ENCODE peak calls at places on chromosomes 6 and 20, in seven cellular contexts. H, U, S, L, Y, Z and J are unnamed samples.

GRCh38 chr6:21595951-21596378 is 2.4 kb downstream of the SOX4 start:
- DNase-seq in U (peak; percentile 50), L (peak; percentile 50), Y (no peak), S (peak; percentile 47), H (peak; percentile 30), Z (no peak), J (peak; percentile 17)

GRCh38 chr20:62306440-62307187 is 3.8 kb downstream of the ADRM1 start:
- DNase-seq in H (no peak), S (no peak), Y (no peak), Z (no peak), U (no peak), L (no peak), J (no peak)

GRCh38 chr20:37349517-37350491 is 3.9 kb downstream of the SRC start:
- DNase-seq in L (no peak), Y (no peak), H (peak; percentile 77), S (peak; percentile 13), Z (no peak), U (no peak), J (no peak)

GRCh38 chr20:46621492-46621891 is 29.8 kb downstream of the SLC13A3 start:
- DNase-seq in S (no peak), L (no peak), Y (no peak), H (no peak), Z (no peak), U (no peak), J (no peak)

GRCh38 chr6:161373905-161374451 is 100.1 kb upstream of the AGPAT4 start:
- DNase-seq in U (peak; percentile 59), H (peak; percentile 56), S (peak; percentile 78), Y (peak; percentile 51), L (peak; percentile 86), Z (peak; percentile 74), J (peak; percentile 90)

GRCh38 chr20:38757145-38757800 is 9.0 kb downstream of the ACTR5 start:
- DNase-seq in Y (no peak), H (no peak), U (no peak), L (no peak), Z (no peak), S (no peak), J (no peak)

GRCh38 chr6:48318670-48319069 is 207.7 kb upstream of the PTCHD4 start:
- DNase-seq in L (no peak), Z (no peak), Y (no peak), U (no peak), S (no peak), H (no peak), J (no peak)

GRCh38 chr6:167211870-167212715 is 54.3 kb upstream of the GPR31 start:
- DNase-seq in Z (no peak), U (no peak), L (no peak), H (no peak), S (no peak), Y (no peak), J (no peak)

GRCh38 chr20:58021481-58021880 is 207.0 kb downstream of the ANKRD60 start:
- DNase-seq in L (peak; percentile 51), Z (no peak), Y (no peak), S (peak; percentile 59), U (no peak), H (no peak), J (no peak)

GRCh38 chr20:36259177-36259835 is 23.0 kb downstream of the AAR2 start:
- DNase-seq in L (no peak), H (no peak), U (no peak), Y (no peak), S (no peak), Z (no peak), J (no peak)

DNA sequence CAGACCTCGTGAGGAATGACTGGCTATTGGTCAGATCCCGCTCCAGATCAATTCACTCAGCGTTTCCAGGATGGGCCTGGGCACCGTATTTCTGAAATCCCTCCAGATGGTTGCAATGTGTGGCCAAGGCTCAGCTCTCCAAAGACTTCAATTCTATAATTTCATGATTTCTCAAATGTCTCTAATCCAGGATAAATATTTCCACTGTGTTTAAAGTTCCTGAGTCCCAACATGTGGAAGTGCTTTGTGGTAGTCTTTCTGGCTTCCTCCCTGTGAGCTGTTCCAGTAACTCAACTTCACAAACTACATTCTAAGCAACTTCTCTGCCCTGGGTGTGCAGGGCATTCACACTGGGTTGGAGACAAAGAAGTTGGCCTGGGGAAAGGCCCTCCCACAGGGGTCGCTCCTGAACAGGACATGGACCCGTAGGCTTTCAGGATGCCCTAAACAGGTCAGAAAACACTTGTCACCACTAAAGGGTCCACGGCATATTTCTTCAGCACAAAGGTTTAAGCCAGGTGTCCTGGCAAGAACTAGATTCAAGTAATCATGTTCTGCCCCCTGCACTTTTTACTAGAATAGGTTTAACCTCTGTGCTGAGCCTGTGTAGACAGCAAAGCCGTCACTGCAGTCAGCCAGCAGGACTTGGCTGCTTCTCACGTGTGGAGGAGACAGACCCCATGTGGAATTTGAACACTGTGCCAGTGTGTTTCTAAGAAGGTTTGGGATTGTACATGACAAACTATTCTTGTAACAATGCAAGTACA is 212.0 kb downstream of the WDR27 start:
- DNase-seq in S (no peak), Y (no peak), Z (no peak), L (no peak), U (no peak), H (no peak), J (no peak)
- TF ChIP-seq CTCF in S (no peak), Y (no peak), Z (no peak), L (no peak), U (no peak), H (no peak), J (no peak)

GRCh38 chr20:48970681-48971370 is 49.3 kb downstream of the ARFGEF2 start:
- DNase-seq in S (no peak), L (no peak), U (no peak), Z (no peak), Y (no peak), H (peak; percentile 21), J (no peak)
- TF ChIP-seq CTCF in S (no peak), L (no peak), U (no peak), Z (no peak), Y (no peak), H (no peak), J (no peak)

GRCh38 chr20:52313335-52313963 is 121.9 kb upstream of the ZFP64 start:
- DNase-seq in U (no peak), H (peak; percentile 46), L (peak; percentile 24), Z (no peak), S (peak; percentile 52), Y (no peak), J (peak; percentile 13)
- TF ChIP-seq CTCF in U (no peak), H (peak; percentile 8), L (peak; percentile 53), Z (no peak), S (peak; percentile 36), Y (peak; percentile 41), J (peak; percentile 58)

GRCh38 chr6:28104392-28105250 is 19.8 kb upstream of the ZSCAN16 start:
- DNase-seq in L (peak; percentile 74), H (peak; percentile 81), Y (peak; percentile 29), S (peak; percentile 92), Z (peak; percentile 91), U (peak; percentile 92), J (peak; percentile 65)
- TF ChIP-seq CTCF in L (peak; percentile 52), H (peak; percentile 70), Y (peak; percentile 70), S (peak; percentile 51), Z (peak; percentile 60), U (peak; percentile 79), J (peak; percentile 70)

DNA sequence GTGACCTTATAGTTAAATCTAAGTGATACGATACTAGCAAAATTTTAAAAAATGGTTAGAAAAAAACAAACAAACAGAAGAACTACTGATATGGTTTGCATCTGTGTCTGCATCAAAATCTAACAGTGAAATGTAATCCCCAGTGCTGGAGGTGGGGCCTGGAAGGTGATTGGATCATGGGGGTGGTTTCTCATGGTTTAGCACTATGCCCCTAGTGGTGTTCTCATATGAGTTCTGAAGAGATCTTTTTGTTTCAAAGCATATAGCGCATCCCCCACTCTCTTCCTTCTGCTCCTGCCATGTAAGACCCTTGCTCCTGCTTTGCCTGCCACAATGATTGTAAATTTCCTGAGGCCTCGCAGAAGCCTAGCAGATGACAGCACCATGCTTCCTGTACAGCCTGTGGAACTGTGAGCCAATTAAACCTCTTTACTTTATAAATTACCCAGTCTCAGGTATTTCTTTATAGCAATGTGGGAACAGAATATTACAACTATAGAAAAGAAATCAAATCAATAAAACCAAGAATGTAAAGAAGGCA is 5.4 kb downstream of the FBXL4 start:
- DNase-seq in U (no peak), Y (no peak), H (no peak), Z (no peak), L (no peak), S (no peak), J (no peak)
- TF ChIP-seq CTCF in U (no peak), Y (no peak), H (no peak), Z (no peak), L (no peak), S (peak; percentile 15), J (peak; percentile 15)

GRCh38 chr6:170005680-170006470 is 254.5 kb downstream of the ERMARD start:
- DNase-seq in L (no peak), Z (peak; percentile 39), U (no peak), H (no peak), Y (no peak), S (no peak), J (no peak)

GRCh38 chr6:170004585-170005210 is 253.3 kb downstream of the ERMARD start:
- DNase-seq in H (no peak), L (no peak), Z (no peak), S (no peak), U (no peak), Y (no peak), J (no peak)

GRCh38 chr6:169999367-169999766 is 247.9 kb downstream of the ERMARD start:
- DNase-seq in Y (no peak), S (no peak), Z (no peak), H (no peak), L (no peak), U (no peak), J (no peak)

GRCh38 chr6:170000071-170000843 is 248.8 kb downstream of the ERMARD start:
- DNase-seq in H (no peak), S (no peak), Z (no peak), U (no peak), L (no peak), Y (no peak), J (no peak)

GRCh38 chr6:170003027-170003426 is 251.6 kb downstream of the ERMARD start:
- DNase-seq in Z (no peak), U (no peak), L (no peak), H (no peak), S (no peak), Y (no peak), J (no peak)
- TF ChIP-seq CTCF in Z (no peak), U (no peak), L (no peak), H (no peak), S (no peak), Y (no peak), J (no peak)

DNA sequence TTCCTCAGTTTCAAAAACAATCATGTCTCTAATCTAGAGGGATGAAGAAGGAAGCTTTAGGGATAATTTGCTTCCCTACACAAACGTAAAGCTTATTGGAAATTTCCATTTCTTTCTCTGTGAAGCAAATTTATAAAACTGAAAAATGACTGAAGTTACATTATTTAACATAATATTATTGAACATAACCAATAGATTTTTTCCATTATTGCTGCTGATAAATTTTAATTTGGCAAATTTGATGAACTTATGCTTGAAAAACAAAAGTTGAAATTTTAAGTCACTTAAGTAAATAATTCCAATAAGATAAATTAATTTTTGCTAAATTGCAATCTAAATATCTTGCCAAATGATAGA is 140.9 kb downstream of the GMDS start:
- DNase-seq in L (no peak), Y (no peak), Z (no peak), U (no peak), H (no peak), S (no peak), J (no peak)
- TF ChIP-seq CTCF in L (peak; percentile 26), Y (no peak), Z (no peak), U (peak; percentile 32), H (no peak), S (no peak), J (no peak)

GRCh38 chr6:43120938-43121913 is 45.1 kb downstream of the PTK7 start:
- DNase-seq in H (peak; percentile 85), S (no peak), Y (peak; percentile 82), U (no peak), L (no peak), Z (no peak), J (no peak)
- TF ChIP-seq CTCF in H (no peak), S (peak; percentile 32), Y (no peak), U (no peak), L (no peak), Z (no peak), J (no peak)